ENCODE peak calls at places on chromosomes 16 and 17, in six cellular contexts. T is stimulated activated CD8-positive, alpha-beta memory T cell treated with anti-CD3 and anti-CD28 coated beads, Interleukin-4, amount 100 ng/mL, for 4 hours; L is NCI-H1436; G is activated CD8-positive, alpha-beta T cell treated with anti-CD3 and anti-CD28 coated beads, Interleukin-2, amount 10 ng/mL, durations not matched to agents 7 days and 5 days; M is GM19239; K is lower lobe of right lung. F is an unnamed sample.

GRCh38 chr17:55722742-55723487 is at the start of gene TMEM100:
- DNase-seq in T (no peak), L (no peak), G (no peak), M (no peak), K (no peak), F (no peak)

GRCh38 chr17:279776-280175 is 72.8 kb downstream of the RPH3AL start:
- DNase-seq in T (no peak), L (no peak), G (no peak), M (no peak), K (no peak), F (no peak)

GRCh38 chr17:68344701-68345136 is 53.4 kb downstream of the ARSG start:
- DNase-seq in T (peak), L (no peak), G (peak), M (no peak), K (no peak), F (no peak)

GRCh38 chr16:63461248-63461841 is 1425.1 kb upstream of the CDH8 start:
- DNase-seq in T (no peak), L (no peak), G (no peak), M (no peak), K (no peak), F (no peak)

GRCh38 chr16:57615813-57616212 is 12.6 kb upstream of the ADGRG1 start:
- DNase-seq in T (no peak), L (no peak), G (no peak), M (no peak), K (no peak), F (no peak)

GRCh38 chr16:30551781-30552180 is 6.4 kb downstream of the ZNF764 start:
- DNase-seq in T (no peak), L (no peak), G (peak), M (no peak), K (peak), F (no peak)

GRCh38 chr17:55286681-55287589 is 22.2 kb downstream of the HLF start:
- DNase-seq in T (no peak), L (no peak), G (no peak), M (no peak), K (no peak), F (no peak)

GRCh38 chr17:49836111-49837030 is 11.5 kb downstream of the TAC4 start:
- DNase-seq in T (no peak), L (peak), G (no peak), M (no peak), K (peak), F (no peak)

GRCh38 chr17:80216473-80217456 is 3.4 kb downstream of the SGSH start:
- DNase-seq in T (no peak), L (no peak), G (no peak), M (no peak), K (no peak), F (no peak)